ENCODE peak calls at places on chromosome X, in five cellular contexts. U is A549, I is lower leg skin, L is astrocyte, T is GM23248. J is an unnamed sample.

GRCh38 chrX:34734383-34734782 is 77.3 kb upstream of the TMEM47 start:
- DNase-seq in U (no peak), I (no peak), L (peak), T (peak), J (no peak)

GRCh38 chrX:115892787-115893671 is 277.5 kb upstream of the AGTR2 start:
- DNase-seq in U (no peak), I (peak), L (peak), T (peak), J (no peak)

GRCh38 chrX:31323658-31324057 is 251.8 kb upstream of the FTHL17 start:
- DNase-seq in U (no peak), I (no peak), L (no peak), T (no peak), J (no peak)

GRCh38 chrX:151821226-151821625 is 86.7 kb downstream of the CNGA2 start:
- DNase-seq in U (no peak), I (no peak), L (no peak), T (no peak), J (no peak)

GRCh38 chrX:128754130-128754529 is 701.9 kb upstream of the ACTRT1 start:
- DNase-seq in U (no peak), I (no peak), L (no peak), T (no peak), J (no peak)

GRCh38 chrX:100999451-100999850 is 29.9 kb downstream of the ARL13A start:
- DNase-seq in U (no peak), I (no peak), L (no peak), T (no peak), J (no peak)

GRCh38 chrX:40877869-40878268 is 142.5 kb upstream of the MED14 start:
- DNase-seq in U (no peak), I (no peak), L (no peak), T (peak), J (peak)

GRCh38 chrX:115337735-115338134 is 48.2 kb downstream of the LUZP4 start:
- DNase-seq in U (no peak), I (no peak), L (peak), T (peak), J (no peak)

GRCh38 chrX:72110051-72110926 is 21.4 kb downstream of the RTL5 start:
- DNase-seq in U (no peak), I (peak), L (no peak), T (no peak), J (no peak)

GRCh38 chrX:2917767-2918166 is 11.4 kb downstream of the ARSD start:
- DNase-seq in U (no peak), I (no peak), L (no peak), T (no peak), J (no peak)

GRCh38 chrX:45794323-45794994 is 593.8 kb upstream of the DIPK2B start:
- DNase-seq in U (no peak), I (no peak), L (no peak), T (no peak), J (no peak)

GRCh38 chrX:24025741-24026402 is 1.1 kb downstream of the KLHL15 start:
- DNase-seq in U (peak), I (no peak), L (peak), T (peak), J (peak)

GRCh38 chrX:112645774-112646173 is 34.0 kb downstream of the LHFPL1 start:
- DNase-seq in U (no peak), I (no peak), L (no peak), T (no peak), J (no peak)

GRCh38 chrX:39443240-39443639 is 642.0 kb downstream of the MID1IP1 start:
- DNase-seq in U (no peak), I (no peak), L (no peak), T (no peak), J (no peak)

GRCh38 chrX:134373736-134374135 is 86.2 kb upstream of the HPRT1 start:
- DNase-seq in U (no peak), I (no peak), L (no peak), T (peak), J (no peak)

GRCh38 chrX:23887918-23888317 is 19.8 kb downstream of the APOO start:
- DNase-seq in U (no peak), I (no peak), L (no peak), T (no peak), J (no peak)

GRCh38 chrX:20362268-20363002 is 95.7 kb upstream of the RPS6KA3 start:
- DNase-seq in U (peak), I (no peak), L (peak), T (peak), J (no peak)

GRCh38 chrX:66018585-66019309 is 21.1 kb downstream of the VSIG4 start:
- DNase-seq in U (no peak), I (no peak), L (no peak), T (no peak), J (no peak)

GRCh38 chrX:8084023-8084422 is 87.0 kb downstream of the VCX2 start:
- DNase-seq in U (no peak), I (no peak), L (peak), T (no peak), J (no peak)

GRCh38 chrX:773292-774025 is 142.9 kb downstream of the SHOX start:
- DNase-seq in U (no peak), I (no peak), L (no peak), T (no peak), J (no peak)

GRCh38 chrX:19758536-19758935 is 128.9 kb downstream of the SH3KBP1 start:
- DNase-seq in U (no peak), I (no peak), L (peak), T (peak), J (no peak)

GRCh38 chrX:147898951-147899350 is 12.8 kb upstream of the FMR1 start:
- DNase-seq in U (no peak), I (no peak), L (no peak), T (no peak), J (no peak)

GRCh38 chrX:33831211-33831610 is 300.9 kb downstream of the FAM47A start:
- DNase-seq in U (no peak), I (no peak), L (no peak), T (no peak), J (no peak)

GRCh38 chrX:22249371-22249770 is 23.3 kb upstream of the CBLL2 start:
- DNase-seq in U (no peak), I (no peak), L (no peak), T (peak), J (no peak)

GRCh38 chrX:74162199-74162598 is 141.8 kb upstream of the ZCCHC13 start:
- DNase-seq in U (no peak), I (no peak), L (no peak), T (no peak), J (no peak)

GRCh38 chrX:47831788-47832187 is 4.9 kb upstream of the ZNF81 start:
- DNase-seq in U (peak), I (no peak), L (no peak), T (peak), J (peak)

GRCh38 chrX:16484338-16484737 is 165.6 kb upstream of the S100G start:
- DNase-seq in U (no peak), I (no peak), L (peak), T (peak), J (peak)

GRCh38 chrX:45515262-45516215 is 314.9 kb upstream of the DIPK2B start:
- DNase-seq in U (peak), I (peak), L (peak), T (peak), J (peak)

GRCh38 chrX:108437789-108438623 is at the start of gene COL4A6:
- DNase-seq in U (peak), I (no peak), L (no peak), T (peak), J (no peak)

GRCh38 chrX:68686684-68687045 is 39.2 kb downstream of the STARD8 start:
- DNase-seq in U (peak), I (no peak), L (peak), T (peak), J (no peak)

GRCh38 chrX:10636851-10637250 is 16.5 kb upstream of the MID1 start:
- DNase-seq in U (no peak), I (no peak), L (no peak), T (no peak), J (no peak)

GRCh38 chrX:47574609-47575325 is 7.5 kb upstream of the TIMP1 start:
- DNase-seq in U (no peak), I (no peak), L (no peak), T (no peak), J (no peak)

GRCh38 chrX:39336709-39337294 is 535.5 kb downstream of the MID1IP1 start:
- DNase-seq in U (no peak), I (no peak), L (no peak), T (peak), J (no peak)

GRCh38 chrX:31266172-31267076 is 194.6 kb upstream of the FTHL17 start:
- DNase-seq in U (no peak), I (peak), L (no peak), T (peak), J (no peak)

GRCh38 chrX:52263417-52263816 is 78.7 kb downstream of the MAGED4 start:
- DNase-seq in U (no peak), I (no peak), L (no peak), T (no peak), J (no peak)

DNA sequence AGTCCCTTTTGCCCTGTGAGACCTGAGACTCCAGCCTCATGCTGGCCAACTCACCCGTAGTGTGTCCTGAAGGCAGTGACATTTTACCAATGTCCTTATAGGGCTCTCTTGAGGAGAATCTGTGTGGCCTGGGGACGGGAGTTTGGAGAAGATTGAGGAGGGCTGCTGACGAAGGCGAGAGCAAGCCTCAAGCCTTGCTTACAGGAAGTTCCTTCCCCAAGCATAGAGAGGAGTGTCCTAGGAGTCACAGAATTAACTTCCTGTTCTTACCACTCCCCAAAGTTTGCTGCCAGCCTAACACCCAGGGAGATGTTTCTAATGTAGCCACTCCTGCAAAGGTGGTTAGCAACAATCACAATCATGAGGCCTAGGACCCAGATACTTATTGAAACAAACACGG is at the start of gene NXF3:
- DNase-seq in U (no peak), I (no peak), L (no peak), T (peak), J (no peak)
- H3K4me3 ChIP-seq in U (no peak), I (no peak), L (no peak), T (peak), J (no peak)

GRCh38 chrX:152831391-152831790 is 528 bp downstream of the NSDHL start:
- DNase-seq in U (no peak), I (no peak), L (no peak), T (peak), J (no peak)
- H3K4me3 ChIP-seq in U (peak), I (peak), L (peak), T (peak), J (peak)

GRCh38 chrX:9166566-9166909 is 132.6 kb upstream of the FAM9B start:
- DNase-seq in U (peak), I (no peak), L (peak), T (no peak), J (no peak)

GRCh38 chrX:9164086-9164485 is 130.2 kb upstream of the FAM9B start:
- DNase-seq in U (no peak), I (no peak), L (peak), T (no peak), J (no peak)

GRCh38 chrX:9160698-9161329 is 126.9 kb upstream of the FAM9B start:
- DNase-seq in U (no peak), I (no peak), L (no peak), T (no peak), J (no peak)

GRCh38 chrX:9164535-9165425 is 130.9 kb upstream of the FAM9B start:
- DNase-seq in U (no peak), I (no peak), L (peak), T (no peak), J (no peak)

DNA sequence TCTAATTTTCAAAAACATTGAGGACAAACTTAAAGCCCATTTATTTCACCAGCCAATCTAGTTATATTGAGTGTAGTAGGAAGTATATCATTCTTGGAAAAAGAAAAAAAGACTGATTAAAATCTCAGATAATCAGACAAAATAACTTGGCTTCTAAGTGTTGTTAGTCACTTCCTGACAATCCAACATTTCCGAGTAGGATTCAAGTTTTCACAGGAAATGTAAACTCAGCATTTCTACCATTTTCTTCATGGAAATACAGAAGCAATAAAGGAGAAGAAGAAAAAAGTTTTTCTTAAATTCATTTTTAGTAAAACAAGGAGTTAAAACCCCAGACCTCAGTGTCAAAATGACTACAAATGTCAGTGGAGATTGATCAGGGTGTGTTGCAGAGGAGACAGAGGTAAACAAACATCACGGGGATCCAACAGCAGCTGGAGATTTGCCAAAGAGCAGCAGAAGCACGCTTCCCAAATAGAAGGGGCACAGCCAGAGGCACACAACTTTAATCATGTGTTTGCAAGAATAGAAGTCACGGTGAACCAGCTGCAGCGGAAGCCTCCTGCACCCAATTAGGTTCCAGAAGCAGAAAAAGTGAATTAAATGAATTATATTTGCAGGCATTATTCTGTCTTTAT is 129.3 kb upstream of the FAM9B start:
- DNase-seq in U (no peak), I (no peak), L (peak), T (peak), J (no peak)
- H3K4me3 ChIP-seq in U (no peak), I (no peak), L (no peak), T (no peak), J (no peak)

GRCh38 chrX:85243761-85244410 is at the start of the genes SATL1 and ZNF711:
- DNase-seq in U (peak), I (peak), L (peak), T (peak), J (peak)

GRCh38 chrX:85244411-85245210 is 820 bp downstream of the ZNF711 start:
- DNase-seq in U (peak), I (no peak), L (peak), T (peak), J (peak)

GRCh38 chrX:85243155-85243554 is 424 bp downstream of the SATL1 start:
- DNase-seq in U (no peak), I (no peak), L (no peak), T (no peak), J (no peak)
- H3K4me3 ChIP-seq in U (peak), I (no peak), L (peak), T (peak), J (peak)

DNA sequence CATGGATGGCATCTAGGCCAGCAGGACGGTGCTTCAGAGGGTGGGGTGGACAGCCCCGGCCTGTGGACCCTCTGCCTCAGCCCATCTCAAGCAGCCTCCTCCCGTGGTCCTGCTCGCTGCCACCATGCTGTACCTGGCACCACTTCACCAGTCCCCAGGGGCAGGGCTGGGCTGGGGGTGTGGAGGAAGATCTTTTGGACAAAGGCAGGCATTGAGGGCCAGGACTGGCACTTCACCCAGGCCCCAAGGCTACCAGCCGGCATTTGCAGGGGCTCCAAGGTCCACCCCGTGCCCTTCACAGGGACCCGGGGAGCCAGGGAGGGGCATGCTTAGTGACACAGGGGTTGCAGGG is 713 bp downstream of the PLXNB3 start:
- DNase-seq in U (no peak), I (no peak), L (no peak), T (no peak), J (no peak)
- H3K4me3 ChIP-seq in U (no peak), I (no peak), L (peak), T (peak), J (no peak)

GRCh38 chrX:96837808-96838207 is 45.9 kb upstream of the RPA4 start:
- DNase-seq in U (no peak), I (no peak), L (peak), T (peak), J (no peak)
- H3K4me3 ChIP-seq in U (no peak), I (no peak), L (no peak), T (no peak), J (no peak)

J was measured in Jurkat, Clone E6-1.